ENCODE peak calls at places on chromosomes 13 and 19, in ten cellular contexts. Q is Peyer's patch, K is IMR-90, W is GM23338, Y is brain microvascular endothelial cell, J is retinal pigment epithelial cell, L is ascending aorta, E is GM23248, S is heart right ventricle, N is PC-9. D is an unnamed sample.
A peak's percentile ranks its signal among the peaks of the same experiment; 100 is the strongest.

GRCh38 chr13:48853381-48854102 is 122.2 kb upstream of the FNDC3A start:
- DNase-seq in Q (no peak), K (peak; percentile 67), W (no peak), Y (peak; percentile 85), J (no peak), L (no peak), E (peak; percentile 20), S (no peak), N (no peak), D (peak; percentile 13)

GRCh38 chr13:112616586-112617381 is 28.8 kb upstream of the TUBGCP3 start:
- DNase-seq in Q (no peak), K (peak; percentile 52), W (peak; percentile 75), Y (peak; percentile 18), J (no peak), L (no peak), E (peak; percentile 67), S (peak; percentile 22), N (no peak), D (peak; percentile 10)

GRCh38 chr13:40031031-40031430 is 375.6 kb downstream of the COG6 start:
- DNase-seq in Q (no peak), K (peak; percentile 16), W (no peak), Y (peak; percentile 71), J (peak; percentile 50), L (no peak), E (peak; percentile 61), S (no peak), N (no peak), D (peak; percentile 62)

GRCh38 chr19:884420-885211 is 8.4 kb downstream of the MED16 start:
- DNase-seq in Q (no peak), K (no peak), W (no peak), Y (no peak), J (no peak), L (no peak), E (no peak), S (no peak), N (no peak), D (no peak)

GRCh38 chr19:38394488-38394887 is 6.0 kb downstream of the SPRED3 start:
- DNase-seq in Q (no peak), K (no peak), W (peak; percentile 99), Y (peak; percentile 25), J (no peak), L (no peak), E (peak; percentile 37), S (no peak), N (no peak), D (no peak)

GRCh38 chr19:19420570-19421301 is 15.3 kb downstream of the GATAD2A start:
- DNase-seq in Q (no peak), K (no peak), W (no peak), Y (no peak), J (no peak), L (no peak), E (no peak), S (no peak), N (no peak), D (no peak)

GRCh38 chr19:50906217-50906616 is 5.0 kb downstream of the KLK4 start:
- DNase-seq in Q (no peak), K (no peak), W (peak; percentile 93), Y (no peak), J (no peak), L (no peak), E (peak; percentile 41), S (no peak), N (no peak), D (no peak)

GRCh38 chr19:13803038-13803437 is 7.8 kb downstream of the ZSWIM4 start:
- DNase-seq in Q (no peak), K (no peak), W (no peak), Y (no peak), J (no peak), L (no peak), E (no peak), S (no peak), N (peak; percentile 88), D (no peak)

GRCh38 chr13:50078512-50079277 is 63.5 kb downstream of the KCNRG start:
- DNase-seq in Q (no peak), K (no peak), W (no peak), Y (no peak), J (no peak), L (no peak), E (no peak), S (no peak), N (no peak), D (no peak)

GRCh38 chr13:80157261-80157942 is 183.5 kb downstream of the SPRY2 start:
- DNase-seq in Q (no peak), K (peak; percentile 35), W (no peak), Y (peak; percentile 31), J (no peak), L (no peak), E (peak; percentile 37), S (no peak), N (no peak), D (no peak)

GRCh38 chr19:3272952-3273351 is 48.5 kb downstream of the CELF5 start:
- DNase-seq in Q (no peak), K (no peak), W (no peak), Y (no peak), J (no peak), L (no peak), E (no peak), S (no peak), N (no peak), D (no peak)

GRCh38 chr19:3274245-3275067 is 50.0 kb downstream of the CELF5 start:
- DNase-seq in Q (no peak), K (no peak), W (no peak), Y (no peak), J (no peak), L (no peak), E (no peak), S (no peak), N (no peak), D (no peak)

GRCh38 chr19:3276341-3276799 is 51.9 kb downstream of the CELF5 start:
- DNase-seq in Q (no peak), K (no peak), W (peak; percentile 95), Y (no peak), J (no peak), L (no peak), E (no peak), S (no peak), N (peak; percentile 69), D (no peak)

GRCh38 chr19:3275583-3276340 is 51.3 kb downstream of the CELF5 start:
- DNase-seq in Q (peak; percentile 81), K (peak; percentile 60), W (peak; percentile 96), Y (peak; percentile 76), J (peak; percentile 31), L (no peak), E (peak; percentile 90), S (peak; percentile 40), N (peak; percentile 68), D (no peak)

GRCh38 chr19:3275068-3275582 is 50.7 kb downstream of the CELF5 start:
- DNase-seq in Q (no peak), K (no peak), W (peak; percentile 92), Y (peak; percentile 16), J (no peak), L (no peak), E (no peak), S (no peak), N (no peak), D (no peak)
- H3K4me3 ChIP-seq in Q (peak overlapping the region; percentile 46), K (peak overlapping the region; percentile 82), W (peak overlapping the region; percentile 71), Y (peak overlapping the region; percentile 35), J (peak overlapping the region; percentile 35), L (no peak overlapping the region), E (peak overlapping the region; percentile 65), S (peak overlapping the region; percentile 34), N (peak overlapping the region; percentile 50), D (peak overlapping the region; percentile 40)

GRCh38 chr19:53328967-53329366 is 4.6 kb upstream of the ZNF845 start:
- DNase-seq in Q (no peak), K (peak; percentile 4), W (peak; percentile 75), Y (no peak), J (no peak), L (no peak), E (peak; percentile 62), S (peak; percentile 69), N (peak; percentile 5), D (no peak)
- H3K4me3 ChIP-seq in Q (no peak overlapping the region), K (no peak overlapping the region), W (no peak overlapping the region), Y (no peak overlapping the region), J (no peak overlapping the region), L (no peak overlapping the region), E (peak overlapping the region; percentile 56), S (peak overlapping the region; percentile 24), N (no peak overlapping the region), D (no peak overlapping the region)

DNA sequence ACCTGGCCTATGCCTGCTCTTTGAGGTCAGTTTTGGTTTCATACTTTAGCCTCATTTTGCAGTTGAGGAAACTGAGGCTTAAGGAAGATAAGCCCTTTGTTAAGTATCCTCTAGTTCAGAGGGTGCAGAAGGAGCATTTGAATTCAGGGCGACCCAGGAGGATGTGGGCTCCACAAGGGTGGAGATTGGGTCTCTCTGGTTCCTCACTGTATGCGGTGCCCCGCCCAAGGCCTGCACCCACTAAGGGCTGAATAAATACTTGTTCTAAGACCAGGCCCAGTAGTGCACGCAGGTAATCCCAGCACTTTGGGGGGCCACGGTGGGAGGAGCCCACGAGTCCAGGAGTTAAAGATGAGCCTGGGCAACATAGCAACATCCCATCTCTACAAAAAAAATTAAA is 768 bp upstream of the SLC44A2 start:
- DNase-seq in Q (no peak), K (no peak), W (no peak), Y (no peak), J (no peak), L (no peak), E (no peak), S (no peak), N (no peak), D (no peak)
- H3K4me3 ChIP-seq in Q (no peak overlapping the region), K (no peak overlapping the region), W (peak overlapping the region; percentile 87), Y (no peak overlapping the region), J (no peak overlapping the region), L (peak overlapping the region; percentile 67), E (peak overlapping the region; percentile 69), S (peak overlapping the region; percentile 70), N (peak overlapping the region; percentile 83), D (no peak overlapping the region)

GRCh38 chr13:57632276-57633140 is 964 bp downstream of the PCDH17 start:
- DNase-seq in Q (no peak), K (no peak), W (peak; percentile 65), Y (no peak), J (no peak), L (no peak), E (no peak), S (peak; percentile 7), N (no peak), D (no peak)

GRCh38 chr13:57635541-57635940 is 4.0 kb downstream of the PCDH17 start:
- DNase-seq in Q (no peak), K (no peak), W (no peak), Y (no peak), J (no peak), L (no peak), E (no peak), S (no peak), N (no peak), D (no peak)

GRCh38 chr13:57634829-57635165 is 3.3 kb downstream of the PCDH17 start:
- DNase-seq in Q (no peak), K (no peak), W (peak; percentile 43), Y (no peak), J (no peak), L (no peak), E (no peak), S (peak; percentile 19), N (no peak), D (no peak)

GRCh38 chr13:57633141-57633949 is 1.8 kb downstream of the PCDH17 start:
- DNase-seq in Q (no peak), K (no peak), W (peak; percentile 88), Y (no peak), J (no peak), L (no peak), E (peak; percentile 2), S (peak; percentile 81), N (no peak), D (no peak)

GRCh38 chr13:57633950-57634828 is 2.6 kb downstream of the PCDH17 start:
- DNase-seq in Q (no peak), K (no peak), W (peak; percentile 74), Y (no peak), J (no peak), L (no peak), E (no peak), S (peak; percentile 20), N (no peak), D (no peak)
- H3K4me3 ChIP-seq in Q (no peak overlapping the region), K (no peak overlapping the region), W (peak overlapping the region; percentile 81), Y (no peak overlapping the region), J (peak overlapping the region; percentile 80), L (peak overlapping the region; percentile 23), E (no peak overlapping the region), S (peak overlapping the region; percentile 68), N (no peak overlapping the region), D (no peak overlapping the region)

D was measured in AG09309.